ENCODE peak calls at places on chromosome 10, in nine cellular contexts. J is GM23338; R is hepatocyte; N is Panc1; K is CD8-positive, alpha-beta T cell; U is transverse colon; O is left ventricle myocardium inferior; W is colonic mucosa; I is body of pancreas. F is an unnamed sample.
A peak's percentile ranks its signal among the peaks of the same experiment; 100 is the strongest.

GRCh38 chr10:105347487-105347886 is 706.4 kb downstream of the SORCS3 start:
- DNase-seq in J (no peak), R (no peak), N (no peak), K (no peak), U (no peak), O (no peak), W (no peak), I (no peak), F (no peak)

GRCh38 chr10:131626274-131626673 is 274.5 kb upstream of the PPP2R2D start:
- DNase-seq in J (no peak), R (no peak), N (no peak), K (no peak), U (no peak), O (no peak), W (no peak), I (no peak), F (no peak)

GRCh38 chr10:79447911-79448731 is 2.7 kb upstream of the ZCCHC24 start:
- DNase-seq in J (no peak), R (no peak), N (no peak), K (no peak), U (no peak), O (no peak), W (no peak), I (no peak), F (no peak)

GRCh38 chr10:91345716-91346115 is 64.4 kb upstream of the HECTD2 start:
- DNase-seq in J (no peak), R (no peak), N (no peak), K (no peak), U (no peak), O (no peak), W (no peak), I (no peak), F (no peak)

GRCh38 chr10:69801094-69801433 is 642 bp upstream of the COL13A1 start:
- DNase-seq in J (peak; percentile 87), R (peak; percentile 80), N (no peak), K (peak; percentile 50), U (peak; percentile 55), O (peak; percentile 49), W (peak; percentile 63), I (peak; percentile 67), F (no peak)

GRCh38 chr10:69220041-69220451 is at the start of gene HKDC1:
- DNase-seq in J (no peak), R (peak; percentile 61), N (no peak), K (no peak), U (no peak), O (no peak), W (no peak), I (peak; percentile 68), F (no peak)

GRCh38 chr10:124621637-124622036 is 122.5 kb downstream of the FAM53B start:
- DNase-seq in J (no peak), R (no peak), N (no peak), K (no peak), U (no peak), O (no peak), W (no peak), I (no peak), F (no peak)

GRCh38 chr10:66827353-66827752 is 98.5 kb upstream of the LRRTM3 start:
- DNase-seq in J (no peak), R (no peak), N (no peak), K (no peak), U (no peak), O (no peak), W (no peak), I (no peak), F (no peak)

GRCh38 chr10:86312701-86313270 is 53.8 kb downstream of the GRID1 start:
- DNase-seq in J (peak; percentile 27), R (no peak), N (no peak), K (no peak), U (no peak), O (no peak), W (no peak), I (no peak), F (no peak)

GRCh38 chr10:121096617-121097431 is 245.7 kb downstream of the WDR11 start:
- DNase-seq in J (no peak), R (peak; percentile 84), N (no peak), K (no peak), U (peak; percentile 22), O (peak; percentile 78), W (no peak), I (no peak), F (no peak)

GRCh38 chr10:51083280-51083986 is 9.1 kb downstream of the PRKG1 start:
- DNase-seq in J (peak; percentile 71), R (peak; percentile 11), N (no peak), K (no peak), U (no peak), O (no peak), W (no peak), I (no peak), F (no peak)

GRCh38 chr10:10293431-10293830 is 724.2 kb upstream of the CELF2 start:
- DNase-seq in J (peak; percentile 62), R (no peak), N (no peak), K (no peak), U (no peak), O (no peak), W (no peak), I (no peak), F (no peak)

GRCh38 chr10:4229106-4229505 is 444.1 kb upstream of the KLF6 start:
- DNase-seq in J (no peak), R (no peak), N (no peak), K (no peak), U (no peak), O (no peak), W (no peak), I (no peak), F (no peak)

GRCh38 chr10:42475168-42476098 is 162.9 kb downstream of the ZNF33B start:
- DNase-seq in J (peak; percentile 2), R (no peak), N (peak; percentile 17), K (no peak), U (no peak), O (no peak), W (no peak), I (peak; percentile 29), F (no peak)

GRCh38 chr10:98511861-98512260 is 65.1 kb upstream of the HPS1 start:
- DNase-seq in J (no peak), R (no peak), N (no peak), K (no peak), U (no peak), O (no peak), W (no peak), I (peak; percentile 33), F (no peak)

GRCh38 chr10:50421026-50421719 is 169.9 kb upstream of the ASAH2 start:
- DNase-seq in J (peak; percentile 83), R (peak; percentile 50), N (peak; percentile 13), K (no peak), U (peak; percentile 27), O (no peak), W (peak; percentile 42), I (peak; percentile 45), F (no peak)

GRCh38 chr10:63157845-63158624 is 24.9 kb downstream of the NRBF2 start:
- DNase-seq in J (peak; percentile 96), R (peak; percentile 92), N (peak; percentile 74), K (peak; percentile 60), U (no peak), O (no peak), W (peak; percentile 39), I (no peak), F (no peak)

GRCh38 chr10:112763916-112764520 is 186.0 kb upstream of the TCF7L2 start:
- DNase-seq in J (no peak), R (no peak), N (no peak), K (no peak), U (no peak), O (no peak), W (no peak), I (no peak), F (no peak)

GRCh38 chr10:54607983-54608382 is 193.0 kb downstream of the PCDH15 start:
- DNase-seq in J (peak; percentile 59), R (no peak), N (no peak), K (no peak), U (no peak), O (no peak), W (no peak), I (no peak), F (no peak)

GRCh38 chr10:36116751-36117150 is 474.7 kb upstream of the FZD8 start:
- DNase-seq in J (no peak), R (peak; percentile 8), N (no peak), K (no peak), U (no peak), O (no peak), W (no peak), I (no peak), F (no peak)

GRCh38 chr10:116324227-116324950 is at the start of gene CCDC172:
- DNase-seq in J (peak; percentile 40), R (no peak), N (no peak), K (no peak), U (no peak), O (no peak), W (no peak), I (peak; percentile 18), F (no peak)

GRCh38 chr10:116325987-116326386 is 1.7 kb downstream of the CCDC172 start:
- DNase-seq in J (no peak), R (no peak), N (no peak), K (no peak), U (no peak), O (no peak), W (no peak), I (no peak), F (no peak)

GRCh38 chr10:116329153-116329552 is 4.9 kb downstream of the CCDC172 start:
- DNase-seq in J (no peak), R (no peak), N (no peak), K (no peak), U (no peak), O (no peak), W (no peak), I (no peak), F (no peak)

GRCh38 chr10:116324951-116325635 is 845 bp downstream of the CCDC172 start:
- DNase-seq in J (peak; percentile 58), R (no peak), N (no peak), K (no peak), U (no peak), O (no peak), W (no peak), I (no peak), F (no peak)
- TF ChIP-seq CTCF in J (no peak), R (no peak), N (no peak), K (no peak), U (no peak), O (no peak), W (no peak), I (no peak), F (no peak)

GRCh38 chr10:97018251-97019212 is 167.2 kb downstream of the SLIT1 start:
- DNase-seq in J (no peak), R (no peak), N (no peak), K (no peak), U (no peak), O (no peak), W (no peak), I (no peak), F (no peak)
- H3K4me1 ChIP-seq in J (no peaks in the 10 kb centered on the region), R (no peaks in the 10 kb centered on the region), N (peaks cover 7% of the 10 kb centered on the region), K (peaks cover 6% of the 10 kb centered on the region), U (peaks cover 12% of the 10 kb centered on the region), O (peaks cover 25% of the 10 kb centered on the region), W (no peaks in the 10 kb centered on the region), I (peaks cover 16% of the 10 kb centered on the region), F (peaks cover 6% of the 10 kb centered on the region)

GRCh38 chr10:12603766-12604470 is 254.6 kb downstream of the CAMK1D start:
- DNase-seq in J (no peak), R (peak; percentile 47), N (no peak), K (no peak), U (peak; percentile 39), O (no peak), W (peak; percentile 64), I (peak; percentile 43), F (no peak)
- H3K27ac ChIP-seq in J (no peak overlapping the region), R (peak overlapping the region; percentile 55), N (no peak overlapping the region), K (no peak overlapping the region), U (peak overlapping the region; percentile 81), O (no peak overlapping the region), W (peak overlapping the region; percentile 15), I (no peak overlapping the region), F (no peak overlapping the region)

GRCh38 chr10:103246328-103246727 is 641 bp downstream of the RPEL1 start:
- DNase-seq in J (no peak), R (no peak), N (no peak), K (no peak), U (no peak), O (no peak), W (no peak), I (no peak), F (no peak)
- TF ChIP-seq CTCF in J (peak; percentile 52), R (no peak), N (peak; percentile 50), K (no peak), U (no peak), O (no peak), W (no peak), I (no peak), F (no peak)